ENCODE peak calls at places on chromosomes 2 and 18, in six cellular contexts. Y is uterus, C is PC-9, V is thyroid gland, O is 8988T, E is GM10248. X is an unnamed sample.

GRCh38 chr2:129285012-129285411 is 694.5 kb upstream of the RAB6C start:
- DNase-seq in C (no peak), E (no peak), V (no peak), Y (no peak), O (no peak), X (no peak)

GRCh38 chr18:54880706-54881105 is 52.4 kb downstream of the RAB27B start:
- DNase-seq in E (no peak), C (peak), O (no peak), V (no peak), Y (no peak), X (no peak)

GRCh38 chr18:31497711-31498449 is at the start of gene DSG2:
- DNase-seq in Y (peak), V (peak), C (peak), O (peak), E (peak), X (no peak)

GRCh38 chr2:80706541-80706940 is 402.0 kb upstream of the LRRTM1 start:
- DNase-seq in C (no peak), O (no peak), Y (no peak), V (peak), E (no peak), X (no peak)

GRCh38 chr2:124283090-124283489 is 258.0 kb downstream of the CNTNAP5 start:
- DNase-seq in C (no peak), O (no peak), V (peak), E (no peak), Y (no peak), X (no peak)

GRCh38 chr2:29253495-29253894 is 138.3 kb downstream of the CLIP4 start:
- DNase-seq in O (no peak), C (no peak), V (no peak), Y (no peak), E (no peak), X (no peak)

GRCh38 chr18:11114653-11115052 is 34.7 kb downstream of the PIEZO2 start:
- DNase-seq in E (no peak), C (no peak), O (no peak), V (no peak), Y (no peak), X (no peak)

GRCh38 chr2:238459081-238459629 is 32.4 kb downstream of the ASB1 start:
- DNase-seq in E (no peak), O (no peak), C (no peak), V (peak), Y (peak), X (no peak)

GRCh38 chr2:143284087-143284675 is 155.0 kb downstream of the ARHGAP15 start:
- DNase-seq in O (no peak), C (peak), E (peak), Y (no peak), V (peak), X (peak)

GRCh38 chr2:241970711-241971110 is 101.2 kb downstream of the RTP5 start:
- DNase-seq in E (no peak), Y (no peak), O (no peak), V (no peak), C (no peak), X (no peak)

GRCh38 chr2:27185331-27186026 is 26.4 kb upstream of the ATRAID start:
- DNase-seq in Y (peak), O (no peak), V (peak), E (no peak), C (no peak), X (no peak)

GRCh38 chr2:14516844-14517243 is 115.7 kb upstream of the LRATD1 start:
- DNase-seq in C (no peak), V (no peak), E (peak), O (peak), Y (no peak), X (no peak)

GRCh38 chr2:33204945-33205344 is 258.2 kb downstream of the LTBP1 start:
- DNase-seq in Y (no peak), E (peak), C (no peak), O (no peak), V (no peak), X (no peak)

GRCh38 chr2:241857041-241857541 is 1.6 kb downstream of the PDCD1 start:
- DNase-seq in C (no peak), O (peak), V (no peak), Y (no peak), E (no peak), X (no peak)

GRCh38 chr2:42832289-42832634 is 39.9 kb upstream of the HAAO start:
- DNase-seq in Y (no peak), C (no peak), O (no peak), E (no peak), V (no peak), X (no peak)

GRCh38 chr2:100902833-100903405 is 83.0 kb downstream of the NPAS2 start:
- DNase-seq in V (no peak), Y (peak), E (no peak), O (peak), C (peak), X (peak)